ENCODE peak calls at places on chromosomes 5 and 9, in seven cellular contexts. One of them, this sample, is unnamed.

GRCh38 chr5:141604318-141604717 is 14.5 kb downstream of the DIAPH1 start:
- DNase-seq in HepG2: peak
- DNase-seq in WTC11: no peak
- DNase-seq in SK-N-SH: no peak
- DNase-seq in H1: no peak
- DNase-seq in A549: peak
- DNase-seq in endothelial cell of umbilical vein: peak
- DNase-seq in this sample: peak

GRCh38 chr5:89703799-89704198 is 705.8 kb downstream of the CETN3 start:
- DNase-seq in SK-N-SH: no peak
- DNase-seq in A549: no peak
- DNase-seq in endothelial cell of umbilical vein: no peak
- DNase-seq in WTC11: peak
- DNase-seq in H1: peak
- DNase-seq in HepG2: no peak
- DNase-seq in this sample: no peak

GRCh38 chr5:116276952-116277351 is 192.1 kb downstream of the COMMD10 start:
- DNase-seq in HepG2: no peak
- DNase-seq in H1: no peak
- DNase-seq in A549: no peak
- DNase-seq in endothelial cell of umbilical vein: no peak
- DNase-seq in SK-N-SH: no peak
- DNase-seq in WTC11: no peak
- DNase-seq in this sample: no peak

GRCh38 chr9:116460026-116460425 is 227.1 kb upstream of the TRIM32 start:
- DNase-seq in SK-N-SH: no peak
- DNase-seq in WTC11: no peak
- DNase-seq in A549: no peak
- DNase-seq in endothelial cell of umbilical vein: no peak
- DNase-seq in H1: no peak
- DNase-seq in HepG2: no peak
- DNase-seq in this sample: no peak

GRCh38 chr9:120889606-120890396 is 12.8 kb upstream of the PHF19 start:
- DNase-seq in WTC11: no peak
- DNase-seq in A549: no peak
- DNase-seq in H1: no peak
- DNase-seq in SK-N-SH: no peak
- DNase-seq in endothelial cell of umbilical vein: no peak
- DNase-seq in HepG2: no peak
- DNase-seq in this sample: no peak

GRCh38 chr5:179825655-179826182 is 5.0 kb downstream of the SQSTM1 start:
- DNase-seq in SK-N-SH: peak
- DNase-seq in endothelial cell of umbilical vein: no peak
- DNase-seq in H1: no peak
- DNase-seq in A549: peak
- DNase-seq in WTC11: no peak
- DNase-seq in HepG2: peak
- DNase-seq in this sample: no peak

GRCh38 chr5:130213607-130214006 is 309.3 kb downstream of the CHSY3 start:
- DNase-seq in endothelial cell of umbilical vein: no peak
- DNase-seq in WTC11: no peak
- DNase-seq in A549: no peak
- DNase-seq in HepG2: no peak
- DNase-seq in SK-N-SH: no peak
- DNase-seq in H1: no peak
- DNase-seq in this sample: no peak

GRCh38 chr9:114082017-114082735 is 4.1 kb upstream of the AMBP start:
- DNase-seq in endothelial cell of umbilical vein: peak
- DNase-seq in WTC11: peak
- DNase-seq in A549: peak
- DNase-seq in SK-N-SH: peak
- DNase-seq in H1: no peak
- DNase-seq in HepG2: peak
- DNase-seq in this sample: peak

GRCh38 chr9:91992636-91993035 is 42.6 kb upstream of the ROR2 start:
- DNase-seq in H1: no peak
- DNase-seq in endothelial cell of umbilical vein: no peak
- DNase-seq in SK-N-SH: peak
- DNase-seq in HepG2: no peak
- DNase-seq in A549: no peak
- DNase-seq in WTC11: no peak
- DNase-seq in this sample: no peak

GRCh38 chr9:108842610-108843295 is 13.0 kb downstream of the ACTL7B start:
- DNase-seq in SK-N-SH: no peak
- DNase-seq in H1: no peak
- DNase-seq in endothelial cell of umbilical vein: peak
- DNase-seq in A549: no peak
- DNase-seq in HepG2: no peak
- DNase-seq in WTC11: no peak
- DNase-seq in this sample: no peak

GRCh38 chr5:150298701-150299451 is 3.8 kb downstream of the ARSI start:
- DNase-seq in H1: no peak
- DNase-seq in SK-N-SH: no peak
- DNase-seq in A549: peak
- DNase-seq in endothelial cell of umbilical vein: no peak
- DNase-seq in WTC11: no peak
- DNase-seq in HepG2: no peak
- DNase-seq in this sample: no peak

GRCh38 chr5:159951387-159951786 is 35.1 kb downstream of the ADRA1B start:
- DNase-seq in HepG2: no peak
- DNase-seq in SK-N-SH: peak
- DNase-seq in H1: no peak
- DNase-seq in endothelial cell of umbilical vein: no peak
- DNase-seq in A549: no peak
- DNase-seq in WTC11: peak
- DNase-seq in this sample: peak

GRCh38 chr9:31005086-31005665 is 1379.3 kb upstream of the ACO1 start:
- DNase-seq in HepG2: no peak
- DNase-seq in endothelial cell of umbilical vein: no peak
- DNase-seq in A549: no peak
- DNase-seq in SK-N-SH: no peak
- DNase-seq in WTC11: no peak
- DNase-seq in H1: no peak
- DNase-seq in this sample: no peak

GRCh38 chr9:134770972-134771971 is 109.3 kb upstream of the FCN2 start:
- DNase-seq in H1: no peak
- DNase-seq in WTC11: no peak
- DNase-seq in endothelial cell of umbilical vein: peak
- DNase-seq in SK-N-SH: no peak
- DNase-seq in HepG2: no peak
- DNase-seq in A549: no peak
- DNase-seq in this sample: no peak

GRCh38 chr5:173010547-173011464 is 27.2 kb downstream of the ATP6V0E1 start:
- DNase-seq in endothelial cell of umbilical vein: peak
- DNase-seq in H1: no peak
- DNase-seq in SK-N-SH: no peak
- DNase-seq in WTC11: peak
- DNase-seq in HepG2: peak
- DNase-seq in A549: no peak
- DNase-seq in this sample: no peak

GRCh38 chr5:38207343-38207742 is 51.0 kb upstream of the EGFLAM start:
- DNase-seq in H1: no peak
- DNase-seq in endothelial cell of umbilical vein: no peak
- DNase-seq in WTC11: peak
- DNase-seq in SK-N-SH: no peak
- DNase-seq in A549: no peak
- DNase-seq in HepG2: peak
- DNase-seq in this sample: peak

GRCh38 chr9:138077126-138077525 is 199.5 kb downstream of the CACNA1B start:
- DNase-seq in A549: no peak
- DNase-seq in endothelial cell of umbilical vein: no peak
- DNase-seq in HepG2: no peak
- DNase-seq in WTC11: no peak
- DNase-seq in SK-N-SH: peak
- DNase-seq in H1: no peak
- DNase-seq in this sample: no peak

GRCh38 chr5:177134653-177135225 is 1.2 kb downstream of the NSD1 start:
- DNase-seq in A549: no peak
- DNase-seq in endothelial cell of umbilical vein: no peak
- DNase-seq in H1: no peak
- DNase-seq in HepG2: no peak
- DNase-seq in SK-N-SH: no peak
- DNase-seq in WTC11: no peak
- DNase-seq in this sample: no peak

GRCh38 chr5:58366461-58366860 is 93.4 kb downstream of the PLK2 start:
- DNase-seq in WTC11: no peak
- DNase-seq in H1: no peak
- DNase-seq in HepG2: no peak
- DNase-seq in endothelial cell of umbilical vein: no peak
- DNase-seq in SK-N-SH: no peak
- DNase-seq in A549: no peak
- DNase-seq in this sample: no peak

GRCh38 chr5:135308752-135309151 is 90.3 kb downstream of the MACROH2A1 start:
- DNase-seq in WTC11: no peak
- DNase-seq in H1: no peak
- DNase-seq in A549: no peak
- DNase-seq in HepG2: peak
- DNase-seq in endothelial cell of umbilical vein: no peak
- DNase-seq in SK-N-SH: no peak
- DNase-seq in this sample: no peak

GRCh38 chr5:135307143-135307903 is 91.7 kb downstream of the MACROH2A1 start:
- DNase-seq in H1: no peak
- DNase-seq in SK-N-SH: no peak
- DNase-seq in WTC11: peak
- DNase-seq in endothelial cell of umbilical vein: no peak
- DNase-seq in HepG2: no peak
- DNase-seq in A549: no peak
- DNase-seq in this sample: no peak

GRCh38 chr5:135308245-135308644 is 90.8 kb downstream of the MACROH2A1 start:
- DNase-seq in A549: no peak
- DNase-seq in H1: no peak
- DNase-seq in WTC11: no peak
- DNase-seq in endothelial cell of umbilical vein: no peak
- DNase-seq in HepG2: no peak
- DNase-seq in SK-N-SH: no peak
- DNase-seq in this sample: no peak

GRCh38 chr5:135304352-135305221 is 94.4 kb downstream of the MACROH2A1 start:
- DNase-seq in endothelial cell of umbilical vein: no peak
- DNase-seq in WTC11: no peak
- DNase-seq in HepG2: peak
- DNase-seq in A549: no peak
- DNase-seq in SK-N-SH: no peak
- DNase-seq in H1: no peak
- DNase-seq in this sample: no peak

GRCh38 chr5:135306557-135306956 is 92.5 kb downstream of the MACROH2A1 start:
- DNase-seq in H1: no peak
- DNase-seq in A549: no peak
- DNase-seq in WTC11: no peak
- DNase-seq in endothelial cell of umbilical vein: no peak
- DNase-seq in SK-N-SH: no peak
- DNase-seq in HepG2: no peak
- DNase-seq in this sample: no peak
- TF ChIP-seq MAX in H1: no peak
- TF ChIP-seq MAX in A549: no peak
- TF ChIP-seq MAX in WTC11: no peak
- TF ChIP-seq MAX in endothelial cell of umbilical vein: no peak
- TF ChIP-seq MAX in SK-N-SH: no peak
- TF ChIP-seq MAX in HepG2: no peak
- TF ChIP-seq MAX in this sample: no peak

DNA sequence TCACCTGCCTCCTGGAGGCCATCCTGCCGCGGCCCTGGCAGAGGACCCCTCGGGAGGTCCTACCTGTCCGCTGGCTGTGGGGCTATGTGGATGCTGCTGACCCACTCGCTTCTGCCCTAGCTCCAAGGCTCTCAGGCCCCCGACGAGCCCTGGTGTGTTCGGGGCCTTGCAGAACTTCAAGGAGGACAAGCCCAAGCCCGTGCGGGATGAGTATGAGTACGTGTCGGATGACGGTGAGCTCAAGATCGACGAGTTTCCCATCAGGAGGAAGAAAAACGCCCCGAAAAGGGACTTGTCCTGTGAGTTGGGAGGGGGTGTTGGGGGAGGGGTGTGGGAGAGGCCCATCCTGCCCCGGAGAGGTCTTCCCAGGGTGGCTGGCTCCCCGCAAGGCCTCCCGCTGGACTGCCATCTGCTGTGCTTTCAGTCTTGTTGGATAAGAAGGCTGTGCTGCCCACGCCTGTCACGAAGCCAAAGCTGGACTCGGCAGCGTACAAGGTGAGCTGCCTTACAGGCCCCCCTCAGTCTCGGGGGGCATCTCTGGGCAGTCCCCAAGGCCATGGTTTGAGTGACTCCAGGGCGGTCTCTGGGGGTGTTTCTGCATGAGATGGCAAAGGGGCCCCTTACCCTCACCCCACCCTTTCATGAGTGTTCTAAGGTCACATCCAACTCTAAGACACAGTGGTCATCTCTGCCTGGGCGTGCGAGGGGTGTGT is 89.3 kb downstream of the PHF2 start:
- DNase-seq in HepG2: no peak
- DNase-seq in SK-N-SH: no peak
- DNase-seq in A549: no peak
- DNase-seq in WTC11: peak
- DNase-seq in endothelial cell of umbilical vein: no peak
- DNase-seq in H1: no peak
- DNase-seq in this sample: no peak
- TF ChIP-seq MAX in HepG2: no peak
- TF ChIP-seq MAX in SK-N-SH: no peak
- TF ChIP-seq MAX in A549: no peak
- TF ChIP-seq MAX in WTC11: no peak
- TF ChIP-seq MAX in endothelial cell of umbilical vein: no peak
- TF ChIP-seq MAX in H1: no peak
- TF ChIP-seq MAX in this sample: no peak

GRCh38 chr5:66989286-66989685 is 207.3 kb downstream of the CD180 start:
- DNase-seq in A549: no peak
- DNase-seq in WTC11: no peak
- DNase-seq in H1: no peak
- DNase-seq in HepG2: peak
- DNase-seq in SK-N-SH: no peak
- DNase-seq in endothelial cell of umbilical vein: no peak
- DNase-seq in this sample: no peak
- TF ChIP-seq MAX in A549: no peak
- TF ChIP-seq MAX in WTC11: no peak
- TF ChIP-seq MAX in H1: no peak
- TF ChIP-seq MAX in HepG2: no peak
- TF ChIP-seq MAX in SK-N-SH: no peak
- TF ChIP-seq MAX in endothelial cell of umbilical vein: no peak
- TF ChIP-seq MAX in this sample: no peak

GRCh38 chr5:9716838-9717281 is 86.7 kb upstream of the TAS2R1 start:
- DNase-seq in endothelial cell of umbilical vein: no peak
- DNase-seq in SK-N-SH: no peak
- DNase-seq in HepG2: no peak
- DNase-seq in H1: no peak
- DNase-seq in WTC11: no peak
- DNase-seq in A549: no peak
- DNase-seq in this sample: no peak

GRCh38 chr5:9712506-9713285 is 82.5 kb upstream of the TAS2R1 start:
- DNase-seq in H1: no peak
- DNase-seq in WTC11: no peak
- DNase-seq in A549: no peak
- DNase-seq in endothelial cell of umbilical vein: no peak
- DNase-seq in SK-N-SH: no peak
- DNase-seq in HepG2: no peak
- DNase-seq in this sample: no peak

GRCh38 chr5:9714187-9714586 is 84.0 kb upstream of the TAS2R1 start:
- DNase-seq in H1: no peak
- DNase-seq in SK-N-SH: peak
- DNase-seq in HepG2: no peak
- DNase-seq in endothelial cell of umbilical vein: no peak
- DNase-seq in A549: no peak
- DNase-seq in WTC11: no peak
- DNase-seq in this sample: no peak

GRCh38 chr5:9720361-9720760 is 90.2 kb upstream of the TAS2R1 start:
- DNase-seq in endothelial cell of umbilical vein: no peak
- DNase-seq in A549: no peak
- DNase-seq in H1: no peak
- DNase-seq in HepG2: no peak
- DNase-seq in WTC11: no peak
- DNase-seq in SK-N-SH: no peak
- DNase-seq in this sample: no peak

GRCh38 chr5:9715891-9716335 is 85.8 kb upstream of the TAS2R1 start:
- DNase-seq in H1: no peak
- DNase-seq in A549: no peak
- DNase-seq in WTC11: no peak
- DNase-seq in HepG2: no peak
- DNase-seq in endothelial cell of umbilical vein: no peak
- DNase-seq in SK-N-SH: no peak
- DNase-seq in this sample: no peak
- TF ChIP-seq MAX in H1: no peak
- TF ChIP-seq MAX in A549: no peak
- TF ChIP-seq MAX in WTC11: no peak
- TF ChIP-seq MAX in HepG2: no peak
- TF ChIP-seq MAX in endothelial cell of umbilical vein: no peak
- TF ChIP-seq MAX in SK-N-SH: no peak
- TF ChIP-seq MAX in this sample: no peak

This sample was measured in HCT116.